ENCODE peak calls at places on chromosome 22, in five cellular contexts. O, M, J, F and C are unnamed samples.

GRCh38 chr22:27513021-27513420 is 288.5 kb downstream of the MN1 start:
- DNase-seq in O (no peak), M (no peak), J (no peak), F (no peak), C (no peak)

GRCh38 chr22:46547883-46548244 is 10.4 kb upstream of the CELSR1 start:
- DNase-seq in O (peak; percentile 32), M (peak; percentile 87), J (no peak), F (peak; percentile 92), C (peak; percentile 71)

GRCh38 chr22:45477366-45478107 is 25.1 kb upstream of the FBLN1 start:
- DNase-seq in O (no peak), M (no peak), J (no peak), F (no peak), C (no peak)

GRCh38 chr22:26707581-26707980 is 50.2 kb downstream of the MIAT start:
- DNase-seq in O (no peak), M (peak; percentile 44), J (no peak), F (no peak), C (peak; percentile 65)

GRCh38 chr22:35761037-35761436 is 43.4 kb downstream of the APOL5 start:
- DNase-seq in O (peak; percentile 9), M (no peak), J (no peak), F (peak; percentile 24), C (no peak)

GRCh38 chr22:28714043-28714442 is 27.6 kb downstream of the CHEK2 start:
- DNase-seq in O (no peak), M (peak; percentile 14), J (no peak), F (no peak), C (no peak)

GRCh38 chr22:27424319-27424718 is 377.2 kb downstream of the MN1 start:
- DNase-seq in O (no peak), M (peak; percentile 62), J (no peak), F (peak; percentile 6), C (peak; percentile 53)

GRCh38 chr22:47392729-47393128 is 630.3 kb downstream of the TBC1D22A start:
- DNase-seq in O (no peak), M (no peak), J (no peak), F (no peak), C (no peak)

GRCh38 chr22:44000123-44000522 is 24.0 kb upstream of the PARVB start:
- DNase-seq in O (no peak), M (no peak), J (no peak), F (no peak), C (no peak)

GRCh38 chr22:28438183-28438778 is 241.4 kb downstream of the TTC28 start:
- DNase-seq in O (no peak), M (no peak), J (no peak), F (no peak), C (no peak)

GRCh38 chr22:49678137-49678841 is 149.4 kb downstream of the BRD1 start:
- DNase-seq in O (no peak), M (no peak), J (no peak), F (no peak), C (no peak)

GRCh38 chr22:43923191-43923590 is 414 bp upstream of the PNPLA3 start:
- DNase-seq in O (no peak), M (no peak), J (no peak), F (no peak), C (no peak)

GRCh38 chr22:46538816-46539163 is 1.4 kb upstream of the CELSR1 start:
- DNase-seq in O (peak; percentile 54), M (peak; percentile 56), J (no peak), F (peak; percentile 63), C (peak; percentile 78)

GRCh38 chr22:24985824-24986214 is 33.3 kb downstream of the KIAA1671 start:
- DNase-seq in O (peak; percentile 77), M (peak; percentile 94), J (peak; percentile 78), F (peak; percentile 10), C (peak; percentile 36)

GRCh38 chr22:44574581-44575343 is 76.7 kb upstream of the RTL6 start:
- DNase-seq in O (no peak), M (peak; percentile 12), J (no peak), F (no peak), C (no peak)

GRCh38 chr22:27032121-27032761 is 374.9 kb downstream of the MIAT start:
- DNase-seq in O (no peak), M (peak; percentile 10), J (no peak), F (no peak), C (no peak)

GRCh38 chr22:48234011-48234410 is 1471.6 kb downstream of the TBC1D22A start:
- DNase-seq in O (peak; percentile 6), M (no peak), J (no peak), F (no peak), C (no peak)

GRCh38 chr22:22045576-22046335 is 63.2 kb upstream of the TOP3B start:
- DNase-seq in O (no peak), M (no peak), J (no peak), F (no peak), C (no peak)

GRCh38 chr22:24878969-24879368 is 67.5 kb downstream of the LHFPL7 start:
- DNase-seq in O (no peak), M (no peak), J (no peak), F (no peak), C (no peak)

GRCh38 chr22:26916236-26916635 is 258.8 kb downstream of the MIAT start:
- DNase-seq in O (no peak), M (no peak), J (no peak), F (no peak), C (no peak)

GRCh38 chr22:21650823-21651520 is 8.9 kb downstream of the SDF2L1 start:
- DNase-seq in O (no peak), M (no peak), J (no peak), F (no peak), C (no peak)

DNA sequence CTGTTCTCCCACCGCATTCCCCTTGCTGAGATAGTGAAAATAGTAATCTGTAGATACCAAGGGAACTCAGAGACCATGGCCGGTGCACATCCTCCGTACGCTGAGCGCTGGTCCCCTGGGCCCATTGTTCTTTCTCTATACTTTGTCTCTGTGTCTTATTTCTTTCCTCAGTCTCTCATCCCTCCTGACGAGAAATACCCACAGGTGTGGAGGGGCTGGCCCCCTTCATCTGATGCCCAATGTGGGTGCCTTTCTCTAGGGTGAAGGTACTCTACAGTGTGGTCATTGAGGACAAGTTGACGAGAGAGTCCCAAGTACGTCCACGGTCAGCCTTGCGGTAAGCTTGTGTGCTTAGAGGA is 41.6 kb downstream of the IGLL1 start:
- DNase-seq in O (no peak), M (no peak), J (no peak), F (no peak), C (no peak)
- H3K4me2 ChIP-seq in O (no peak overlapping the region), M (no peak overlapping the region), J (no peak overlapping the region), F (no peak overlapping the region), C (no peak overlapping the region)

GRCh38 chr22:31681625-31682345 is 19.8 kb upstream of the PISD start:
- DNase-seq in O (no peak), M (peak; percentile 84), J (no peak), F (peak; percentile 60), C (no peak)

GRCh38 chr22:31678748-31679147 is 16.7 kb upstream of the PISD start:
- DNase-seq in O (no peak), M (no peak), J (no peak), F (no peak), C (no peak)

GRCh38 chr22:31680764-31681624 is 19.0 kb upstream of the PISD start:
- DNase-seq in O (peak; percentile 48), M (peak; percentile 84), J (no peak), F (peak; percentile 79), C (peak; percentile 60)

DNA sequence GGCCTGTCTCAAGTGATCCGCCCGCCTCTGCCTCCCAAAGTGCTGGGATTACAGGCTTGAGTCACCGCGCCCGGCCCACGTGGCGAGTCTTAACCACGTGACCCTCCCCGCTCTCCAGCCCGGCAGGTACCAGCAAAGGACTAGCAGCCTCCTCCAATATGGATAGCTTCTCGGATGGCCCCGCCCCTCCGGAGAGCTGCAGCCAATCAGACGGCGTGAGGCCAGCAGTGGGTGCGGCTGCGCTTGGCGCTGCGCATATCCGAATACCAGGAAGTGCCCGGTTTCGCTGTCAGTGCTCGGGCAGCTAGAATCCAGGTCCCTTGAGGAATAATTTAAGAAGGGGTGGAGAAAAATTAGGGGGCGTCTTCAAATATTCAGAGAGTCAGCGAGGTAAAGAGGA is 14.7 kb upstream of the PISD start:
- DNase-seq in O (no peak), M (peak; percentile 88), J (peak; percentile 75), F (peak; percentile 74), C (peak; percentile 92)
- H3K4me2 ChIP-seq in O (no peak overlapping the region), M (peak overlapping the region; percentile 99), J (peak overlapping the region; percentile 78), F (peak overlapping the region; percentile 64), C (peak overlapping the region; percentile 17)

DNA sequence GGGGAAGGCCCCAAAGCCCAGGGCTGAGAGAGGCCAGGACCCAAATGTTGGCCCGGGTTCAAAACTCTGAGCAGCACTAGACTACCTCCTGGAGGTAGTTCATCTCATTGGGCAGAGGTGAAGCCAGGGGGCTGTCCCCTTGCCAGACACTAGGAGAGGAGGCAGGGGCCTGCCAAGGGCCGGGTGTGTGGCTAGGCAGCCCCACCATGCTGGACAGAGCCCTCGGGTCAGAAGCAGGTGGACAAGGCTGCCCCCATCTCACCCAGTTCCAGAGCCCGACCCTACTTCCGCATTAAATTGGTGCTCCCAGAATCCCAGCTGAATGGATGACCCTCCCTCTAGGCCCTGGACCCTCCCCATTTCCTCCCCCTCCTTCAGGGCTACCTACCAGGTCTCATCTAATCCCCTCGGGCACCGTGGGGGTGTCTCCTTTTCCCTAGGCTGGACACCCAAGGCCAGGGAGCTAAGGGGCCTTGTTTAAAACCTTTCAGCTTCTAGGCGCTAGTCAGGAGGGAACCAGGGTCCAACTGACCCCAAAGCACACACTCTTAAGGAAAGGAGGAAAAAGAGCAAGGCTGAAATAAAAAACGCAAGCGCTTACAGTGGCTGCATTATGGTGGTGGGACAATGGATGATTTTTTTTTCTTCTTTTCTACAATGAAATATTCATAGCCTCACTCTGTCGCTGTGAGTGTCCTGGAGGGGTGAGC is 72.1 kb upstream of the TCF20 start:
- DNase-seq in O (no peak), M (no peak), J (no peak), F (no peak), C (no peak)
- H3K4me2 ChIP-seq in O (peak overlapping the region; percentile 79), M (peak overlapping the region; percentile 68), J (no peak overlapping the region), F (no peak overlapping the region), C (peak overlapping the region; percentile 67)

DNA sequence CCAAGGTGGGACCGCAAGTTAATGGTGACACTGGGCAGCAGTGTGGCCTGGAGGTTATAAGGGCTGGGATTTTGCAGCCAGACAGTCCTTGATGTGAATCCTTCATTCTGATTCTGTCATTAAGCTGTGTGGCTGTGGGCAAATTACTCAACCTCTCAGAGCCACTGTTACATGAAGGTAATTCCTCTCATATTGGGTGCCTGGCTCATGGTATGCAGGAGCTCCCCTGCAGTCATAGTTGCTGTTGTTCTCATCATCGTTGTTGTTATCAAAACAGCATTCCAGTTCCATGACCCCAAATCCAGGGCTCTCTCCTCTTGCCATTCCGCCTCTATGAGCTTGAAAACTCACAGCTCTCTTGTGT is 1.5 kb downstream of the RAB36 start:
- DNase-seq in O (no peak), M (no peak), J (no peak), F (no peak), C (no peak)
- H3K4me2 ChIP-seq in O (no peak overlapping the region), M (peak overlapping the region; percentile 94), J (no peak overlapping the region), F (no peak overlapping the region), C (no peak overlapping the region)

GRCh38 chr22:23878219-23878618 is 16.0 kb upstream of the MIF start:
- DNase-seq in O (no peak), M (no peak), J (no peak), F (no peak), C (no peak)
- H3K4me2 ChIP-seq in O (no peak overlapping the region), M (no peak overlapping the region), J (no peak overlapping the region), F (no peak overlapping the region), C (no peak overlapping the region)

DNA sequence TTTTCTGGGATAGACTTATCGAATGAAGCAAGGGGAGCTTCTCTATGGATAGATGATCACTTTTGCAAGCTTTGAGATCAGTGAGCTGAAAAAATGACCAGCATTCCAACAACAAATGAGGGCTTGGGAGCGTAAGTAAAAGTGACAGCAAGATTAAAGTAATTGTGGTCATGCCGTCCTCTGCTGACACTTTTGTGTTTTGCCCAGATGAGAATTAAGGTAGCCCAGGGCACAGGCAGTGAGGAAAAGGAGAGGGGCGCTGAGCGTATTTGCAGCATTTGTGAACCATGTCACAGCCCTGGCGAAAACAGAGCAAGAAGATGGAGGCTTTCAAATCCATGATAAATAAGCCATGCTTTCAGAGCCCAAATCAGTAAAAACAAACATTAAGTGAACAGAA is 24.6 kb upstream of the TMA7B start:
- DNase-seq in O (no peak), M (no peak), J (no peak), F (no peak), C (no peak)
- H3K4me2 ChIP-seq in O (no peak overlapping the region), M (no peak overlapping the region), J (no peak overlapping the region), F (no peak overlapping the region), C (no peak overlapping the region)